ENCODE peak calls at places on chromosomes 4 and X, in six cellular contexts. J, P, S, I, A and E are unnamed samples.

GRCh38 chr4:71659979-71660378 is 123.9 kb downstream of the GC start:
- DNase-seq in J (no peak), S (no peak), P (no peak), I (no peak), A (no peak), E (no peak)

GRCh38 chrX:19723427-19723826 is 164.0 kb downstream of the SH3KBP1 start:
- DNase-seq in S (no peak), I (no peak), J (peak), A (no peak), P (no peak), E (no peak)

GRCh38 chr4:186778134-186778533 is 54.5 kb upstream of the FAT1 start:
- DNase-seq in I (no peak), P (no peak), S (no peak), A (no peak), J (no peak), E (no peak)

GRCh38 chr4:38753021-38753806 is 29.6 kb downstream of the TLR10 start:
- DNase-seq in J (peak), I (peak), S (peak), P (peak), A (no peak), E (no peak)

GRCh38 chr4:72077346-72077745 is 45.5 kb downstream of the NPFFR2 start:
- DNase-seq in J (no peak), S (no peak), I (no peak), A (no peak), P (no peak), E (no peak)

GRCh38 chrX:118353081-118353850 is 7.4 kb downstream of the WDR44 start:
- DNase-seq in P (no peak), S (no peak), A (no peak), J (no peak), I (no peak), E (no peak)

GRCh38 chr4:150215601-150216000 is 137.4 kb downstream of the DCLK2 start:
- DNase-seq in A (no peak), I (no peak), S (no peak), J (no peak), P (no peak), E (no peak)

GRCh38 chrX:39956803-39957394 is 140.9 kb downstream of the BCOR start:
- DNase-seq in P (no peak), S (peak), I (no peak), J (no peak), A (no peak), E (no peak)

GRCh38 chr4:66275381-66276060 is 605.2 kb upstream of the EPHA5 start:
- DNase-seq in I (no peak), P (no peak), A (no peak), S (no peak), J (no peak), E (no peak)

GRCh38 chr4:128521634-128522253 is 234.1 kb upstream of the PGRMC2 start:
- DNase-seq in J (peak), A (no peak), I (no peak), P (no peak), S (peak), E (peak)

GRCh38 chr4:26239796-26240195 is 81.0 kb upstream of the RBPJ start:
- DNase-seq in S (no peak), J (no peak), P (no peak), I (no peak), A (no peak), E (no peak)

GRCh38 chr4:155377281-155377680 is 516 bp upstream of the MAP9 start:
- DNase-seq in S (no peak), I (no peak), J (peak), P (no peak), A (no peak), E (no peak)

GRCh38 chrX:1411331-1411730 is 19.4 kb upstream of the SLC25A6 start:
- DNase-seq in S (no peak), I (no peak), P (no peak), J (no peak), A (no peak), E (no peak)

GRCh38 chr4:113639311-113639710 is 122.2 kb downstream of the CAMK2D start:
- DNase-seq in I (no peak), J (no peak), S (no peak), P (no peak), A (no peak), E (no peak)

GRCh38 chrX:28628101-28628500 is 40.9 kb downstream of the IL1RAPL1 start:
- DNase-seq in A (no peak), P (no peak), I (no peak), J (no peak), S (peak), E (no peak)

GRCh38 chr4:84483738-84484137 is 15.4 kb downstream of the NKX6-1 start:
- DNase-seq in S (no peak), I (no peak), A (no peak), J (no peak), P (no peak), E (no peak)

GRCh38 chr4:112951362-112951962 is 98.0 kb upstream of the ANK2 start:
- DNase-seq in P (peak), J (no peak), S (peak), I (no peak), A (no peak), E (no peak)

GRCh38 chrX:74421181-74422028 is at the start of gene SLC16A2:
- DNase-seq in A (no peak), S (no peak), J (peak), I (no peak), P (peak), E (no peak)

GRCh38 chrX:34638116-34638515 is 19.0 kb downstream of the TMEM47 start:
- DNase-seq in I (no peak), P (peak), A (no peak), J (peak), S (peak), E (peak)

GRCh38 chr4:94339779-94340178 is 2.9 kb downstream of the HPGDS start:
- DNase-seq in S (no peak), P (no peak), I (no peak), J (no peak), A (no peak), E (no peak)

GRCh38 chrX:49001521-49002090 is 458 bp downstream of the GRIPAP1 start:
- DNase-seq in A (peak), S (peak), J (peak), I (peak), P (peak), E (peak)

GRCh38 chrX:45070116-45071007 is 130.3 kb downstream of the DIPK2B start:
- DNase-seq in A (peak), I (no peak), S (peak), P (peak), J (peak), E (peak)

GRCh38 chrX:6382284-6382683 is 152.6 kb downstream of the VCX3A start:
- DNase-seq in P (no peak), I (no peak), A (no peak), J (no peak), S (no peak), E (no peak)

GRCh38 chr4:7425591-7426468 is 8.9 kb downstream of the PSAPL1 start:
- DNase-seq in J (no peak), A (no peak), S (no peak), I (no peak), P (peak), E (no peak)

GRCh38 chrX:103464071-103464773 is 55.1 kb downstream of the RAB40A start:
- DNase-seq in I (no peak), A (no peak), P (peak), S (peak), J (peak), E (peak)

GRCh38 chr4:54687887-54688841 is 30.4 kb downstream of the KIT start:
- DNase-seq in I (no peak), P (no peak), J (no peak), S (no peak), A (no peak), E (no peak)

GRCh38 chrX:154411981-154412340 is 622 bp downstream of the TAFAZZIN start:
- DNase-seq in I (no peak), A (no peak), S (peak), P (peak), J (peak), E (peak)

GRCh38 chr4:123476089-123476488 is 79.5 kb downstream of the SPRY1 start:
- DNase-seq in S (no peak), I (no peak), A (no peak), J (no peak), P (no peak), E (no peak)

GRCh38 chr4:60683953-60684352 is 516.2 kb upstream of the ADGRL3 start:
- DNase-seq in J (no peak), I (no peak), S (no peak), A (no peak), P (no peak), E (no peak)

GRCh38 chr4:12724520-12724919 is 759.6 kb downstream of the RAB28 start:
- DNase-seq in P (peak), J (no peak), A (no peak), I (no peak), S (peak), E (peak)

GRCh38 chr4:138310991-138311390 is 68.8 kb upstream of the SLC7A11 start:
- DNase-seq in A (no peak), I (no peak), S (no peak), J (no peak), P (no peak), E (no peak)

GRCh38 chr4:55303818-55304217 is 42.2 kb upstream of the SRD5A3 start:
- DNase-seq in P (no peak), S (no peak), A (no peak), J (peak), I (no peak), E (no peak)

GRCh38 chrX:153488231-153488914 is 6.4 kb upstream of the BGN start:
- DNase-seq in A (no peak), S (peak), P (no peak), J (no peak), I (no peak), E (peak)

GRCh38 chr4:187179086-187180070 is 455.7 kb upstream of the FAT1 start:
- DNase-seq in J (no peak), I (no peak), A (no peak), P (no peak), S (no peak), E (no peak)

GRCh38 chrX:56765816-56766553 is 36.9 kb downstream of the NBDY start:
- DNase-seq in S (no peak), J (no peak), P (no peak), A (no peak), I (no peak), E (no peak)

GRCh38 chr4:84852081-84852480 is 114.4 kb downstream of the WDFY3 start:
- DNase-seq in J (no peak), P (no peak), S (no peak), A (no peak), I (no peak), E (no peak)

GRCh38 chr4:168619266-168619631 is 122.4 kb downstream of the PALLD start:
- DNase-seq in I (no peak), J (no peak), P (no peak), S (no peak), A (no peak), E (no peak)
- TF ChIP-seq MAX in I (no peak), J (no peak), P (no peak), S (no peak), A (no peak), E (no peak)

GRCh38 chr4:120132935-120133334 is 66.3 kb upstream of the MAD2L1 start:
- DNase-seq in P (no peak), A (no peak), I (no peak), J (peak), S (no peak), E (no peak)
- H3K4me2 ChIP-seq in P (no peak), A (no peak), I (no peak), J (no peak), S (no peak), E (no peak)

GRCh38 chr4:169219440-169219839 is 51.3 kb downstream of the SH3RF1 start:
- DNase-seq in I (no peak), A (no peak), P (no peak), J (no peak), S (no peak), E (no peak)
- TF ChIP-seq RFX5 in I (no peak), A (no peak), P (no peak), J (no peak), S (no peak), E (no peak)

GRCh38 chr4:175971393-175972179 is 94.1 kb upstream of the WDR17 start:
- DNase-seq in J (no peak), P (no peak), A (no peak), S (no peak), I (no peak), E (no peak)
- TF ChIP-seq MAX in J (no peak), P (no peak), A (no peak), S (no peak), I (peak), E (no peak)

GRCh38 chrX:13151806-13152510 is 107.5 kb upstream of the FAM9C start:
- DNase-seq in J (no peak), I (no peak), P (no peak), A (no peak), S (no peak), E (no peak)
- H3K4me2 ChIP-seq in J (no peak), I (peak), P (peak), A (no peak), S (no peak), E (no peak)

DNA sequence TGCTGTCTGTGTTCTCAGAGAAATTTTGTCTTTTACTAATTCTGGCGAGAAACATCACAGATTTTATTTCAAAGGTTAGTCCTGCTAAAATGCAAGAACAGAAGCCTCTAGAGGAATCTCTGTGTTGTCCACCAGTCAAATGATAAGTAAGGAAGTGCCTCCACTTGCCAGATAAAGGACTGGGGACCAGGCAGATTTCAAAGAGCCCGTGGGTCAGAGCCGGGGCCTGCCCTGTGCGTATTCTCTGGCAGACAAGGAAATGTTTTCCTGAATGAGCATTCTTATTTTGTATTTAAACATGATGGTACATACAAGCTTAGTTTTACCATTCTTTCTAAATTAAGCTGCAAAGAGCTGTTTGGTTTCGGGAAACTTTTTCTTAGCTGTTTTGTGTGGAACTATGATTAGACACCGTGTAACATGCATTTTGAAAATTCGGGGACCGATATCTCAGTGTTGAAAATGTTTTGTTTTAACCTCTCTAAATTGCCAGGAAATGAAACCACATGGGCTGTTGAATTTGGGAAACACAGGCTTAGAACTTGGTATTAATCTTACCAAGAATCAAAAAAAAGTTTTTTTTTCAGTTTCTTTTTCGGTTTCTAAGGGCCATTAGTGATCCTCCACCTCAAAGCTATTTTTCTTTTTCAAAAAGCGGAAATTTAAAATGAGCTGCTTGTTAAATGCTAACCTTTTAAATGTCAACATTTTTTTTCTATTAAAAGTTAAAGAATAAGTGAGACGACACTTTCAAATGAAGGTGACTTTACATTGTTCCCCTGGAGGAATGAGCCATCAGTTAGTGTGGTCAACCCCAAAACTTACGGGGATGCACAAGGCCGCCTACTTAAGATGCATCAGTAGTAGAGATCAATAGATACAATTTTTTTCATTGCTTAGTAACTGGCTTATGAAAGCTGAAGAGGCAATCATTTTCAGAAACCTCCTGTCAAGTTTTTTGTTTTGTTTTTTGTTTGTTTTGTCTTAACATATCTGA is 89.6 kb upstream of the MTM1 start:
- DNase-seq in P (no peak), S (no peak), J (no peak), A (no peak), I (no peak), E (no peak)
- TF ChIP-seq RFX5 in P (no peak), S (no peak), J (no peak), A (no peak), I (no peak), E (no peak)

DNA sequence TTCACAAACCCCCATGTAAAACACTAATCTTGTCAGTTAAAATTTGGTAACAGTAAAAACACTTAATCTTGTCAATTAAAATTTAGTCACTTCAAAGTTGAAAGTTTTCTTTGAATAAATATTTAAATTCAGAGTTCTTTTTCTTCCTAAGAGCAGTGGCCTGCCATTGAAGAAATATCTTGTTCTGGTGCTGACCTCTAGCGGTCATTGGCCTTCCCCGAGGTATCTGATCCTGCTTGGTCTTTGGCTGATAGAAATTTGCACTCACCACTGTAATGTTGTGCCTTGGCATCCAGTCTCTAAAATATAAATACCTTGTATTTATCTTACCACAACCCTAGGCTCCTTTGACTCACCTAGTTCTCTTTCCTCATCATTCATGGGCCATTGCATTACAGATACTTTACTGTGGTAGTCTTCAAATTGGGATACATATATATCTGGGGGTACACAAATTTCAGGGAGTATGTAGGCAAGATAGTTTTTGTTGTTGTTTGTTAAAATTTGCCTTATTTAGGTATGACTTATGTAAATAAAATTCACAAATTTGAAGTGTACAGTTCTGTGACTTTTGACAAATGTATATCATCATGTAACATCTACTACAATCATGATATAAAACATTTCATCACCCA is 6.7 kb upstream of the ART3 start:
- DNase-seq in I (no peak), S (peak), J (peak), A (no peak), P (peak), E (peak)
- TF ChIP-seq MAX in I (no peak), S (no peak), J (no peak), A (no peak), P (no peak), E (no peak)